ENCODE peak calls at places on chromosomes 2 and 18, in seven cellular contexts. K is AG09319, P is astrocyte of the cerebellum, L is upper lobe of right lung, S is lung, C is endothelial cell, X is AG10803. Q is an unnamed sample.

GRCh38 chr18:27062802-27063201 is 122.3 kb downstream of the CHST9 start:
- DNase-seq in S (no peak), C (no peak), K (no peak), L (no peak), X (no peak), P (no peak), Q (no peak)

GRCh38 chr18:58687871-58688308 is 16.6 kb downstream of the MALT1 start:
- DNase-seq in S (no peak), P (no peak), X (no peak), C (no peak), L (no peak), K (no peak), Q (no peak)

GRCh38 chr18:58605027-58606020 is 23.6 kb downstream of the ALPK2 start:
- DNase-seq in C (no peak), L (no peak), S (no peak), P (peak), K (no peak), X (peak), Q (no peak)

GRCh38 chr2:100070078-100070477 is 72.3 kb downstream of the AFF3 start:
- DNase-seq in X (peak), K (no peak), S (no peak), C (no peak), P (no peak), L (no peak), Q (no peak)

GRCh38 chr2:134406311-134406710 is 152.4 kb downstream of the MGAT5 start:
- DNase-seq in S (no peak), L (no peak), P (no peak), K (no peak), C (no peak), X (no peak), Q (no peak)

GRCh38 chr18:24055878-24056277 is 41.3 kb downstream of the TTC39C start:
- DNase-seq in L (no peak), X (no peak), K (no peak), C (no peak), P (no peak), S (no peak), Q (no peak)

GRCh38 chr18:76710646-76711520 is 111.5 kb upstream of the ZNF236 start:
- DNase-seq in K (no peak), L (no peak), X (no peak), C (no peak), S (no peak), P (no peak), Q (no peak)

GRCh38 chr2:233705911-233706506 is 6.7 kb upstream of the UGT1A5 start:
- DNase-seq in K (no peak), S (no peak), L (peak), P (no peak), X (peak), C (no peak), Q (no peak)

GRCh38 chr2:28780496-28780895 is 28.9 kb downstream of the PPP1CB start:
- DNase-seq in L (no peak), K (no peak), C (no peak), X (no peak), S (no peak), P (no peak), Q (no peak)

GRCh38 chr2:97911210-97911921 is 84.4 kb downstream of the TMEM131 start:
- DNase-seq in L (no peak), X (peak), P (no peak), C (no peak), S (no peak), K (no peak), Q (no peak)

GRCh38 chr18:51150430-51150746 is 47.1 kb downstream of the MEX3C start:
- DNase-seq in S (no peak), P (no peak), C (no peak), K (no peak), X (no peak), L (no peak), Q (no peak)

GRCh38 chr2:236781933-236782788 is 212.5 kb downstream of the ACKR3 start:
- DNase-seq in C (no peak), K (no peak), S (no peak), X (no peak), P (no peak), L (no peak), Q (no peak)

GRCh38 chr2:128467321-128467901 is 148.7 kb upstream of the HS6ST1 start:
- DNase-seq in P (no peak), X (no peak), K (no peak), C (no peak), S (peak), L (peak), Q (peak)

GRCh38 chr2:111930875-111931274 is 32.5 kb downstream of the MERTK start:
- DNase-seq in P (peak), L (no peak), K (peak), X (peak), S (no peak), C (no peak), Q (no peak)

GRCh38 chr2:98543842-98544241 is 64.5 kb downstream of the COA5 start:
- DNase-seq in K (no peak), C (no peak), L (no peak), S (no peak), P (no peak), X (no peak), Q (no peak)

GRCh38 chr2:201779996-201780673 is 598 bp downstream of the ALS2 start:
- DNase-seq in X (peak), P (no peak), K (no peak), S (peak), C (no peak), L (no peak), Q (no peak)

GRCh38 chr2:883260-884026 is 67.2 kb upstream of the SNTG2 start:
- DNase-seq in C (no peak), K (no peak), X (no peak), P (no peak), S (no peak), L (no peak), Q (peak)

GRCh38 chr18:52174220-52174619 is 165.8 kb upstream of the DCC start:
- DNase-seq in X (no peak), S (no peak), C (no peak), L (no peak), K (no peak), P (no peak), Q (no peak)

GRCh38 chr2:235263205-235264120 is 230.4 kb upstream of the AGAP1 start:
- DNase-seq in S (peak), P (peak), C (no peak), K (no peak), L (peak), X (peak), Q (peak)

GRCh38 chr2:84293791-84294380 is 165.2 kb downstream of the SUCLG1 start:
- DNase-seq in C (no peak), L (no peak), S (no peak), P (no peak), X (no peak), K (no peak), Q (no peak)

GRCh38 chr2:197010200-197011020 is 83.9 kb upstream of the PGAP1 start:
- DNase-seq in P (peak), X (no peak), L (no peak), C (no peak), S (no peak), K (no peak), Q (no peak)

GRCh38 chr2:147554708-147555107 is 290.1 kb upstream of the ACVR2A start:
- DNase-seq in L (no peak), X (no peak), S (no peak), C (no peak), P (no peak), K (no peak), Q (no peak)

GRCh38 chr2:26776195-26776594 is 9.7 kb upstream of the CENPA start:
- DNase-seq in X (no peak), C (no peak), L (no peak), S (no peak), K (no peak), P (no peak), Q (no peak)

GRCh38 chr2:12169721-12170120 is 423.3 kb downstream of the LPIN1 start:
- DNase-seq in X (peak), S (no peak), C (peak), K (peak), L (no peak), P (peak), Q (no peak)

GRCh38 chr18:77899972-77900754 is 650.5 kb downstream of the GALR1 start:
- DNase-seq in K (no peak), X (peak), C (no peak), S (no peak), L (no peak), P (no peak), Q (no peak)

GRCh38 chr2:218957685-218958084 is 1.8 kb upstream of the CDK5R2 start:
- DNase-seq in C (no peak), S (no peak), X (no peak), K (no peak), L (no peak), P (no peak), Q (no peak)

DNA sequence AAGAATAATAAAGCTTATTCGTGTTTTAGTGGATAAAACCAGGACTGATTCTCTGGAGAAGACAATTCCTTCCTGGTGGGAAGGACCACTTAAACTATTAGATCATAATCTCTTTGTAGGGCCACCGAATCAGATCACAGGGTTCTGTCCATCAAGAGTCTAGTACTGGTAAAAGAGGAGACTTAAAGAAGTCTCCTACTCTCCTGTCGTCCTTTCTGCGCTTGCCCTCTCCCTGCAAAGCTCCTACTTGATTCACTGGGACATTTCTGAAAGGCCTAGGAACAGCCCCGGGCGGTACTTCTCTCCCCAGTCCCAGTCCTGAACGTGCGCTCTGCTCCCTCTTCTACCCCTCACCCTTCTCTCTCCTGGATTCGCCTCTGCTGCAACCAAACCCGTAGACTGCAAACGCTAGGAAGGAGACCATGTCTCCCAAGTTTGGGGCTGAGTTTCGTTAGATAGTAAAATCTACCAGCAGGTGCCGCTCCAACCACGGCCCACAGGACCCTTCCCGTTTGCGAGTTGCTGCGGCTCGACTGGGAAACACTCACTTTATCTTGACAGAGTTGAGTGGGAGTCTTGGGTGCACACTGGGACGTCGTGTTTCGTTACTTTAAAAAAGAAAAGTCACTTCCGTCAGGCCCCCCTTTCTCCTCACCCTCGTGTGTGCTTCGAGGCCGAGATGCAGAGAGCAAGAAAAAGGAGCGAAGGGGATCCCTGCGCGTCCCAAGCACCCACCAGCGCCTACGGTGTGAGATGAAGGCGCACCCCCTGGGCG is 952 bp downstream of the FIGLA start:
- DNase-seq in P (peak), C (peak), S (peak), L (peak), X (peak), K (no peak), Q (no peak)
- TF ChIP-seq CTCF in P (peak), C (peak), S (peak), L (peak), X (peak), K (peak), Q (peak)

GRCh38 chr18:25678226-25678625 is 326.3 kb upstream of the ZNF521 start:
- DNase-seq in K (no peak), C (no peak), X (no peak), L (no peak), P (no peak), S (no peak), Q (no peak)

GRCh38 chr18:25669741-25670140 is 317.8 kb upstream of the ZNF521 start:
- DNase-seq in X (peak), C (no peak), L (no peak), K (no peak), P (no peak), S (no peak), Q (no peak)

GRCh38 chr18:25674183-25674582 is 322.2 kb upstream of the ZNF521 start:
- DNase-seq in K (no peak), S (no peak), C (no peak), X (no peak), L (no peak), P (no peak), Q (no peak)

GRCh38 chr18:25675123-25675850 is 323.3 kb upstream of the ZNF521 start:
- DNase-seq in X (no peak), K (no peak), P (no peak), C (no peak), S (no peak), L (no peak), Q (no peak)

GRCh38 chr18:25672490-25672889 is 320.5 kb upstream of the ZNF521 start:
- DNase-seq in L (no peak), K (no peak), P (no peak), X (no peak), S (no peak), C (peak), Q (no peak)
- TF ChIP-seq CTCF in L (no peak), K (no peak), P (no peak), X (no peak), S (no peak), C (peak), Q (no peak)

DNA sequence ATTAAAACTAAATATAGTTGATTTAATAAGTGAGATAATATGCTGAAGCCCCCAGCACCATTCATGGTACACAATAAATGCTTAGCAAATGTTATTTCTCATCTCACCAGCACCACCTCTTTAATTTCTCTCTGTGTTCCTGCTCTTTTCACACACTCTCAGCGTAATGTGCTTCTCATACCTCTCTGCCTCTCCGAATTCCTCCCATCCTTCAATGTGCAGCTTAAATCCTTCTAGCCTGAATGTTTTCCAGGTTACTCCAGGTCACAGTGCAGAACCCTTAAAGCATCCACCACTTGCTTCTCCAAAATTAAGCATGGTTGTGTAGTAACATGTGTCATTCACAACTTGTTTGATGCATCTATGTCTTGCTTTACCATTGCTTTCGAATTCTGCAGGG is 119.6 kb downstream of the MCFD2 start:
- DNase-seq in P (no peak), S (no peak), L (no peak), K (no peak), C (no peak), X (no peak), Q (peak)
- TF ChIP-seq CTCF in P (no peak), S (no peak), L (no peak), K (no peak), C (no peak), X (no peak), Q (no peak)

DNA sequence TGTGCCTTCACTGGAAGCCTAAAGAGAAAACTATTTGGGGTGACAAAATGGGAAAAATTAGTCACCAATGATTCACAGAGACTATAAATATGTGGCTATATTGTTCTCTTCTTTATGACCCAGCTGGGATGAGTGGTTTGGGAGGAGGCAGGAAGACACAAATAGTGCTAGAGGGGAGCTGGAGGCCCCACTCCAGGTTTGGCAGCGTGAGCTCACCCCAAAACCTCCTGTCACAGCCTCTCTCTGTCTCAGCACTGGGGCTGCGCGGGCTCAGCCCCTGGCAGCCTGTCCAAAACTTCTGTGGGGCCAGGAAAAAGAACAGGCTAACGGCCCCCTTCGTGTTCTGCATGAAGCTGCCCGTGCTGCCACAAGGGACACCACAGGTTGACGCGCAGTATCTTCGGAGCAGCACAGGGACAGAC is 73.2 kb upstream of the LCLAT1 start:
- DNase-seq in S (no peak), C (no peak), K (no peak), P (no peak), X (peak), L (no peak), Q (no peak)
- TF ChIP-seq CTCF in S (no peak), C (no peak), K (no peak), P (no peak), X (peak), L (no peak), Q (no peak)

DNA sequence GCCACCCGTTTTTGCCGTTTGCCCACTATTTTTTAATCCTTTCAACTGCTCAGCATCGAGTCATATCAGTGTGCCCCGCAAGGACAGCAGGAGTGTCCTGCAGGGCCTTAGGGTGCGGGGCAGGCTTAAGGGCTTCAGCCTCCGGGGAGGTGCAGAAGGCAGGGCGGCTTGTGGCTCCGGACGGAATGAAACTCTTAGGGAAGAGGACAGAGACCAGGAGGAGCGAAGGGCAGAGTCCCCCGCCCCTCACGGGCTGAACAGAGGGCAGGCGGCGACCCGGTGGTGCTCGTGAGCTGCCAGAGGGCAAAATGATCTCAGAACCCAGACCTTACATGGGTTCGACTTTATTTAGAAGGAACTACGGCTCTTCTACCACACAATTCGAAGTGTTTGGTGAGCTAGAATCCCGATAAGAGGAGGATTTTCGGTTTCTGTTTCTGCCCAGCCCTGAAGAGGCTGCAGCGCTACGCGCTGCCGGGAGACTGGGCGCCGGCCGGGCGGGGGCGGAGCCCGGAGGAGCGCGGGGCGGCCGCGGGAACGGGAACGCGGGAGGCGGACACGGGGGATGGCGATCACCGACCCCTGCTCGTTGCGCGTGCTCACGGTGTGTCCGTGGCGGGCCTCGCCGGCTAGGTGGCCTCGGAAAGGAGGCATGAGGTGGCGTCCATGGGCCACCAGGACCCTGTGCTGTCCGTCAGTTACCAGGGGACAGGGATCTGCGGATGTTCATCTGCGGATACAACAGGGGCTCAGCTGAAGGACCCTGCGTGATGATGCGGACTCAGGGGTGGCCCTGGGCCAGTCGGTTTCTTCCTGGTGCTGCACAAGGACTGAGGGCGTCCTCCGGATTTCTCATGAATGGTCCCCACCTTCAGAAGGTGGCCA is 4.3 kb upstream of the SP100 start:
- DNase-seq in X (peak), L (peak), C (peak), S (peak), P (no peak), K (no peak), Q (peak)
- TF ChIP-seq CTCF in X (no peak), L (no peak), C (no peak), S (no peak), P (no peak), K (no peak), Q (no peak)

DNA sequence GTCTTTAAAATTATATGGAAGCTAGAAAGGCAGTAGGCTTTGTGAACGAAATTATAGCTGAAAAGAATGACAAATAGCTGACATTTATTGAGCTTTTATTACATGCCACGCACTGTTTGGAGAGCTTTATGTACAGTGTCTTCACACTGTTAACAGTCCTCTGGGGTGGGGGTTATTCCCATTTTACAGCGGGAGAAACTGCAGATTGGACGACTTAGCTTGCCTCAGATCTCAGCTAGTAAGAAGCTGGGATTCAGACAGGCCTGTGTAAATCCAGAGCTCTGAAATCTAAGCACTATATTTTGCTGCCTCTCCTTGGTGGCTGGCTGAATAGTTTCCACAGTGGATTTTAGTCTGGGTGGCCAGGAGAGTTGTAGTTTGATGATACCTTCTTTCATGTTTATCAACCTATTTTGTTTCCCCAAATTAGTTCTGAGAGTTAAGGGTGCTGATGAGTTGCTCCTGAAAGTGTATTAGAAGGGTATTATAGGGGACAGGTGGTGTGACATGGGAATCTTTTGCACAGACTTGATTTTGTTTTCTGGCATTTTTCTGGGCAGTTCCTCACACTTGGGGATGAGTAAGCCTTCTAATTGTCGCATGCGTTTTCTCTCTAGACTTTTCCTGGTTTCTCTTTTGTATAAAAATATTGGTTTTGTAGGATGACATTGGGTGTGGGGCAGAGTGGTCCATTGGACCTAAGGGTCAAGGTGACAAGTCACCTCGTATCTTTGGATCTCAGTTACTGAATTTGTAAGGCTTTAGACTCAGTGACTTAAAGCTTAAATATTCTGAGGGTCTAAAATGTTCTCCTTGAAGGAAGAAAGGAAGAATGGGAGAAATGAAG is 1.5 kb downstream of the ACSL3 start:
- DNase-seq in C (no peak), K (no peak), X (peak), P (no peak), L (no peak), S (no peak), Q (no peak)
- TF ChIP-seq CTCF in C (no peak), K (peak), X (peak), P (peak), L (no peak), S (peak), Q (peak)

DNA sequence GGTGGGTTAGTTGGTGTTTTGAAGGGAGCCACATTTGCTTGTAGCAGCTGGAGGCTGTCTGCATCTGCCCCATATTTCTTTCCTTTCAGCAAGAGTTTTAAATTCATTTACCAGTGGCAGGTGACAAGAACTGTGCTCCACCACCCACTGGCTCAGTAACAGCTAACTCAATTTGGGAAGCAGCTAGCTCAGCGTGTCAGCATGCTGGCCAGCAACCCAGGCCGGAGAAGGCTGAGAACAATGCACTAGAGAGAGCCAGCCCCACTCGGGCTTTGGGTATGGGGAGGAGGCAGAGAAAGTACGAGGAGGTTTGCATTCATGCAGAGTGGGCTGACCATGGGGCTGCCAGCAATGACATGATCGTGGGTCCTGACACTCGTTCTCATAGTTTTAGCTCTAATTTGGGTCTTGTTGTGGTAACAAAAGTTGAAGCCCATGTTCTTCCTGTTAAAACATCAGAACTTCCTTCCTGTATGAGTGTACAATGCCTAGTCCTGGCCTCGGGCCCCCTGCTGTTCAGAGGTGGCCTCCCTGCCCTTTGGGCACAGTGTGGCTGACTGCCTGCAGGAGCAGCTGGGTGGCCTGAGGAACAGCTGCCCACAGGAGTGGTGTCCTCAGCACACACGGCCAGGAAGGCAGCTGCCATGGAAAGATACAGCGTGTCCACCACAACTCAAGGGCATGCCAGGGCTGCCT is 23.0 kb downstream of the CDC42EP3 start:
- DNase-seq in L (peak), X (no peak), S (peak), P (no peak), C (peak), K (no peak), Q (no peak)
- TF ChIP-seq CTCF in L (peak), X (peak), S (no peak), P (no peak), C (no peak), K (no peak), Q (no peak)